ENCODE peak calls at places on chromosomes 6 and 20, in five cellular contexts. M is body of pancreas, U is breast epithelium, X is GM12878, R is Peyer's patch. H is an unnamed sample.

GRCh38 chr6:31528307-31528777 is 420 bp upstream of the MCCD1 start:
- DNase-seq in M (no peak), U (no peak), X (no peak), R (no peak), H (no peak)

GRCh38 chr20:2851086-2851485 is 10.5 kb downstream of the VPS16 start:
- DNase-seq in M (no peak), U (no peak), X (no peak), R (no peak), H (no peak)

GRCh38 chr6:55209059-55209458 is 34.7 kb downstream of the HCRTR2 start:
- DNase-seq in M (no peak), U (no peak), X (no peak), R (no peak), H (no peak)

GRCh38 chr20:17169575-17170136 is 57.2 kb upstream of the PCSK2 start:
- DNase-seq in M (peak; percentile 10), U (no peak), X (no peak), R (no peak), H (no peak)

GRCh38 chr6:7721654-7722053 is 4.2 kb upstream of the BMP6 start:
- DNase-seq in M (no peak), U (no peak), X (no peak), R (no peak), H (peak; percentile 27)

GRCh38 chr6:121867095-121867494 is 431.6 kb downstream of the GJA1 start:
- DNase-seq in M (no peak), U (no peak), X (no peak), R (no peak), H (no peak)

GRCh38 chr6:56026461-56027180 is 151.2 kb upstream of the BMP5 start:
- DNase-seq in M (no peak), U (no peak), X (no peak), R (no peak), H (no peak)

GRCh38 chr20:15951711-15952110 is 621.5 kb downstream of the KIF16B start:
- DNase-seq in M (no peak), U (no peak), X (no peak), R (no peak), H (no peak)

GRCh38 chr6:154459513-154459912 is 51.0 kb downstream of the CNKSR3 start:
- DNase-seq in M (no peak), U (no peak), X (no peak), R (no peak), H (no peak)

GRCh38 chr6:21595951-21596378 is 2.4 kb downstream of the SOX4 start:
- DNase-seq in M (no peak), U (no peak), X (no peak), R (peak; percentile 58), H (peak; percentile 31)

GRCh38 chr20:6689339-6689973 is 78.0 kb upstream of the BMP2 start:
- DNase-seq in M (no peak), U (no peak), X (no peak), R (no peak), H (no peak)

GRCh38 chr20:17747431-17747846 is 47.7 kb downstream of the BANF2 start:
- DNase-seq in M (peak; percentile 49), U (no peak), X (no peak), R (no peak), H (no peak)

DNA sequence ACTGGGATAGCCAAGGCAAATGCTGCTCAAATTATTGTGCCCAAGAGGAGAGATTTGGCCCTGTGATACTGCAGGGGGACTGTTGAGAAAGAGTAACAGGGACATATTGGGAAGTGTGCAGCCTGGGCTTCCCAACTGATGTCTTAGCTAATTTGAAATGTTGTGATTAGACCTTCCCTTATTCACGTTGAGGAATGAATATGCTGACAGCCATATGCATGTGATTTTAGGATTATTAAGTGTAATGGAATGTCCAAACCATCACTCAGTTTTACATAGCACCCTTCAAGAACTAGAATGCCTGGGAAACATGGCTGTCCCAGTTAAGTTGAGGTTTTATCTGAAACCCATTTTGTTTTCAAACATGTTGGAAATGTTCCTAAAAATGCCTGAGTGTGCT is 81.4 kb downstream of the CARMIL1 start:
- DNase-seq in M (no peak), U (no peak), X (no peak), R (no peak), H (no peak)
- TF ChIP-seq POLR2A in M (no peak), U (no peak), X (no peak), R (no peak), H (no peak)

GRCh38 chr20:62306440-62307187 is 3.8 kb downstream of the ADRM1 start:
- DNase-seq in M (no peak), U (no peak), X (no peak), R (no peak), H (no peak)
- TF ChIP-seq POLR2A in M (no peak), U (no peak), X (no peak), R (no peak), H (no peak)

GRCh38 chr6:128505603-128506002 is 14.8 kb downstream of the PTPRK start:
- DNase-seq in M (no peak), U (no peak), X (no peak), R (no peak), H (no peak)

GRCh38 chr6:128508588-128509296 is 11.7 kb downstream of the PTPRK start:
- DNase-seq in M (no peak), U (no peak), X (no peak), R (no peak), H (no peak)

GRCh38 chr6:128504003-128504654 is 16.3 kb downstream of the PTPRK start:
- DNase-seq in M (no peak), U (no peak), X (no peak), R (no peak), H (no peak)

GRCh38 chr6:128509709-128510108 is 10.7 kb downstream of the PTPRK start:
- DNase-seq in M (no peak), U (no peak), X (no peak), R (no peak), H (no peak)

GRCh38 chr6:128507337-128508310 is 12.8 kb downstream of the PTPRK start:
- DNase-seq in M (peak; percentile 53), U (no peak), X (no peak), R (peak; percentile 63), H (no peak)
- TF ChIP-seq POLR2A in M (no peak), U (no peak), X (no peak), R (no peak), H (no peak)

DNA sequence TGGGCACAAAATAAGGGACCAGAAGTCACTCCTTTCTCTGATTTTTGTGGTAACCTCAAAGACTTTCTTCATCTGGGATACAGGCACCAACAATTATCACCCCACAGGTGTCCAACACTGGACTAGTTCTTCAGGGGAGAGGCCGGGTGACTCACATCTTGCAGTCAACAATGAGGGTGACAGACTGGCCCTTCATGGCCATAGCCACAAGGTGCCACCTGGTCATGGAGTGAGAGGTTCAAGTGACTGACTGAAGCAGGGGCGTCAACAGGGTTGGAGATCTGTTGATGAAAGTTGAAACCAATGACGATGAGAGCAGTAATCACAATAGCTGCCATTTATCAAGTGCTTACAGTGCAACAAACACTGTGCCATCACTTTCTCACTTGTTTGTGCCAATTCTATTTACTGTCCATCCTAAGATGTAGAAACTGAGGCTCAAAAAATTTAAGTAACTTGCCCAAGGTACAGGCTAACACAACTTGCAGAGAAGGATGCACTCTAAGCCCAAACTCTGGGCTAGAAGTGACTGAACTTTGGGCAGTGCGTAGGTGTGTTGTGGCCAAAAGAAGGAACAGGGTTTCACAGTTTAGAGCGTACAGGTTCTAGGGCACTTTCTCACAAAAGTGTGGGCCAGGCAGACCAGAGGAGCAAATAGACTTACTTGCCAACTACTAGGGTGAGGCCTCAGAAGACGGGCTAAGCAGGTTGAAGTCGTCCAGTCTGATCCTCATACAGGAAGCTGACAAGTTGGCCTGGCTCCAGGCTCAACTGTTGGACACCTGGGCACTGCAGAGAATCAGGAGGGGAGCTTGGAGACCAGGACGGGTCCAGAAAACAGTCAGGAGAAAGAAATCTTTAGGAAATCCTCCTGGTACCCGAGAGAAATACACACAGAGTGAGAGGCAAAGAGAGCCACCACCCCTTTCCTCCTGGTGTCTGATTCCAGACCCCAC is 30.4 kb downstream of the HLA-DPB1 start:
- DNase-seq in M (peak; percentile 52), U (peak; percentile 86), X (no peak), R (no peak), H (no peak)
- TF ChIP-seq POLR2A in M (no peak), U (no peak), X (no peak), R (no peak), H (no peak)

DNA sequence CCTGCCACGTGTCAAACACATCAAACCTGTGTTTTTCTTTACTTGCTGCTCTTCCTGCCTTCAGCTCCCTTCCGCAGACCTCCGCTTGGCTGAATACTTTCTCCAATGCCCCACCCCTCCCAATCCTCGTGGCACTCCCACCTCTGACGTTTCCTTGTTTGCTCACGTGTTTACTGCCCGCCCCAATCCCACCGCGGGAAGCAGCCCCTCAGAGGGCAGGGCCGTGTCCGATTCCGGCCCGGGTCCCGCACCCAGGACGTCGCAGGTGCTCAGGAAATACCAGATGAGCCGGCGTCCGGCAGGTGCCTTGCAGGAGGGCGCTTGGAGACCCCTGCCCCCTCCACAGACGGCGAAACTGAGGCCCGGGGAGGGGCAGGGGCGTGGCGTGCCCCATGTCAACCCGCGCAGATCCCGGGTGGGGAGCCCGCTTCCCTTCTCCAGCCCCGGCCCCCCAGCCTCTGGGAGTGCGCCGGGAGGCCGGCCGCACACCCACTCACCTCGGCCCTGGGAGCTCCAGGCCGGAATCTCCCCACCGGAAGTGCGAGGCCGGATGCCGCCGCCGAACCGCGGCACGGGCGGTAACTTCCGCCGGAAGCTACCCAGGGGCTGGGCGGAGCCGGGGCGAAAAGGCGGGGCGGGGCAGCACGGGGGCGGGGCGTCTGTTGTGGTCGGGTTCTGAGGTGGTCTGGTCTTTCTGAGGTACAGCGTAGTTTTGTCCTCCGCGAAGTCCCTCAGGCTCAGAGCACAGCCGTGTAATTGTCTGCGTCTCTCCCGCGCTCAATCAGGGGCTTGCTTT is 42.3 kb downstream of the ELMO2 start:
- DNase-seq in M (peak; percentile 84), U (peak; percentile 84), X (peak; percentile 39), R (peak; percentile 91), H (peak; percentile 92)
- TF ChIP-seq POLR2A in M (peak; percentile 89), U (peak; percentile 71), X (peak; percentile 95), R (peak; percentile 88), H (peak; percentile 87)

DNA sequence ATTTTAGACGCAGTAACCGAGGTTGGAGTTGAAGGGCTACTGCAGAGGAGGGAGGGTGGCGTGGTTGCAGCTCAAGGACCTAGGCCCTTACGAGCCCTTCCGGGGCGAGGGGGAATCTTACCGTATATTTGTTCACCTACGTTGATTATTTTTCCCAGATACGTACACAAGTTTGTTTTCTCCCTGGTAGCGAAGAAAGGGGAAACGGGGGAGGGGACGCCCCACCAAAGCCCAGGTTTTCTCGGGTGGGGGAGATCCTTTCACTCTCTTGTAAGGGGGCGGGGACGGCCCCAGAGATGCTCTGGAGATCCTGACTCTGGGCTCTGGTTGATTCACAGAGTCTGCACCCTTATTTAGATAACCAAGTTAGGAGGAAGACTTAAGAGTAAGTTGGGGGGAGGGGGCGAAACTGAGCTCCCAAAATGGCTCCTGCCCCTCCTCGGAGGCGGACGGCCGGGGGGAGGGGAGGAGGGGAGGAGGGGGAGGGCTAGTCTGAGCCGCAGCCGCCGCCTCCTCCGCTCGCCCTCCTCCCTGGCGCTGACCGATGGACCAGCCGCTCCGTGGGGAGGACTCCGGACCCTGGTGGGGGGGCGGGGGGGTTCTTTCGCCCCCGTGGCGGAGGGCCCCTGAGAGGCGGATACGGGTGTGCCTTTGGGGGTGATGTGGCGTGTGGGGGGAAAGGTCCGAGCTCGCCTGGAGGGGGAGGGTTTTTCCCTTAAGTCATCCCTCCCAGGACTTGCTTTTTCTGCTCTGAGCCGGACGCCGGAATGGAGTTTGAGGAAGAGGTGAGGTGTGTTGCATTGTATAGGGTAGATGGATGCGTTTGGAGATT is 2.2 kb downstream of the BRD2 start:
- DNase-seq in M (peak; percentile 87), U (peak; percentile 89), X (peak; percentile 61), R (peak; percentile 92), H (peak; percentile 90)
- TF ChIP-seq POLR2A in M (no peak), U (no peak), X (peak; percentile 66), R (peak; percentile 25), H (peak; percentile 35)